ENCODE peak calls at places on chromosomes 2 and 18, in six cellular contexts. K is CD8-positive, alpha-beta T cell; E is foreskin fibroblast; L is DND-41; Y is OCI-LY7; A is A549. N is an unnamed sample.

GRCh38 chr2:120818441-120818920 is 82.8 kb downstream of the GLI2 start:
- DNase-seq in A (peak), Y (no peak), L (no peak), E (peak), K (no peak), N (no peak)

GRCh38 chr2:100819365-100820345 is at the start of gene NPAS2:
- DNase-seq in E (peak), A (peak), L (peak), Y (no peak), K (peak), N (peak)

GRCh38 chr2:156309106-156309505 is 23.4 kb downstream of the NR4A2 start:
- DNase-seq in K (no peak), E (no peak), Y (no peak), A (no peak), L (no peak), N (no peak)

GRCh38 chr2:156445311-156446218 is 9.4 kb downstream of the GPD2 start:
- DNase-seq in Y (no peak), E (peak), K (no peak), L (no peak), A (no peak), N (no peak)

GRCh38 chr2:163662141-163662780 is 73.5 kb downstream of the FIGN start:
- DNase-seq in Y (no peak), A (no peak), E (peak), K (no peak), L (no peak), N (no peak)

GRCh38 chr2:46098606-46099005 is 198.6 kb upstream of the EPAS1 start:
- DNase-seq in Y (no peak), A (peak), L (no peak), E (peak), K (no peak), N (no peak)

GRCh38 chr2:98385050-98385699 is 38.9 kb downstream of the CNGA3 start:
- DNase-seq in E (peak), K (peak), L (peak), Y (peak), A (peak), N (peak)

GRCh38 chr2:149679286-149679685 is 91.7 kb upstream of the MMADHC start:
- DNase-seq in L (no peak), E (peak), K (no peak), A (no peak), Y (no peak), N (no peak)

GRCh38 chr2:35933031-35933430 is 422.5 kb upstream of the CRIM1 start:
- DNase-seq in Y (no peak), E (no peak), A (no peak), K (no peak), L (no peak), N (no peak)

GRCh38 chr2:191574232-191574631 is 103.7 kb upstream of the NABP1 start:
- DNase-seq in E (no peak), K (no peak), A (no peak), L (no peak), Y (no peak), N (no peak)

GRCh38 chr2:134668821-134669220 is 50.0 kb downstream of the TMEM163 start:
- DNase-seq in E (no peak), A (no peak), K (peak), Y (no peak), L (peak), N (no peak)

GRCh38 chr2:19349911-19350677 is 8.3 kb downstream of the OSR1 start:
- DNase-seq in K (peak), A (no peak), E (no peak), Y (peak), L (peak), N (peak)

GRCh38 chr2:64186698-64187605 is 42.7 kb upstream of the PELI1 start:
- DNase-seq in Y (peak), L (no peak), A (no peak), K (no peak), E (no peak), N (no peak)

GRCh38 chr2:120613742-120614481 is 121.8 kb upstream of the GLI2 start:
- DNase-seq in A (no peak), E (peak), L (no peak), K (no peak), Y (no peak), N (no peak)

GRCh38 chr18:38884050-38884449 is 1318.5 kb upstream of the CELF4 start:
- DNase-seq in A (no peak), Y (no peak), K (no peak), L (no peak), E (no peak), N (no peak)

GRCh38 chr2:69581774-69582581 is 61.6 kb downstream of the AAK1 start:
- DNase-seq in Y (no peak), A (no peak), E (no peak), K (no peak), L (peak), N (no peak)

GRCh38 chr18:11736656-11737055 is 47.6 kb downstream of the GNAL start:
- DNase-seq in E (peak), A (no peak), L (no peak), Y (no peak), K (no peak), N (no peak)

GRCh38 chr18:62952807-62953206 is 237.5 kb downstream of the PHLPP1 start:
- DNase-seq in L (no peak), Y (no peak), K (no peak), A (no peak), E (no peak), N (no peak)

GRCh38 chr18:62954341-62954740 is 239.0 kb downstream of the PHLPP1 start:
- DNase-seq in Y (no peak), A (no peak), K (no peak), L (no peak), E (no peak), N (no peak)

GRCh38 chr18:62953663-62954062 is 238.3 kb downstream of the PHLPP1 start:
- DNase-seq in L (no peak), Y (no peak), A (no peak), E (no peak), K (no peak), N (no peak)

GRCh38 chr18:62959481-62959880 is 244.1 kb downstream of the PHLPP1 start:
- DNase-seq in A (no peak), E (no peak), L (no peak), Y (no peak), K (no peak), N (no peak)

DNA sequence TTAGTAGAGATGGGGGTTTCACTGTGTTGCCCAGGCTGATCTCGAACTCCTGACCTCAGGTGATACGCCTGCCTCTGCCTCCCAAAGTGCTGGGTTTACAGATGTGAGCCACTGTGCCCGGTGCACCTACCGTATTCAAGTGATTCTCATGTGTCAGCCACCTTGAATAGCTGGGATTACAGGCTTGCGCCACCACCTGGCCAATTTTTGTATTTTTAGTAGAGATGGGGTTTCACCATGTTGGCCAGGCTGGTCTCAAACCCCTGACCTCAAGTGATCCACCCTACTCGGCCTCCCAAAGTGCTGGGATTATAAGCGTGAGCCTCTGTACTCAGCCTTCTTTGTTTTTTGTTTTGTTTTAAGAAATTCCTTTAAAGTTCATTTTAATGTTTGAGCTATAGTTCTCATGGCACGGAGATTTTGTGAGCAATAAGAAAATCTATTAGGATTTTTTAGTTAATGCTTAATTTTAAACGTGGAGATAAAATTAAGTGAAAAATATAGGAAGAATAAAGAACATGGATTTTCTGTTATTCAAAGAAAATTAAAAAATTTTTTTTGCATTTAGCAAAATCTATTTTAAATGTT is 242.6 kb downstream of the PHLPP1 start:
- DNase-seq in E (no peak), L (peak), Y (peak), K (no peak), A (no peak), N (no peak)
- TF ChIP-seq CTCF in E (peak), L (peak), Y (no peak), K (peak), A (peak), N (peak)

GRCh38 chr2:234483568-234484251 is 13.2 kb downstream of the ARL4C start:
- DNase-seq in K (peak), A (no peak), Y (peak), E (no peak), L (peak), N (no peak)
- TF ChIP-seq CTCF in K (peak), A (no peak), Y (peak), E (no peak), L (peak), N (peak)

GRCh38 chr18:8699948-8700347 is 5.4 kb upstream of the MTCL1 start:
- DNase-seq in E (no peak), L (no peak), Y (no peak), K (no peak), A (no peak), N (no peak)

GRCh38 chr18:8703181-8703638 is 2.1 kb upstream of the MTCL1 start:
- DNase-seq in A (no peak), K (no peak), E (no peak), L (no peak), Y (no peak), N (no peak)

GRCh38 chr18:8703781-8704301 is 1.5 kb upstream of the MTCL1 start:
- DNase-seq in E (no peak), A (no peak), L (no peak), Y (no peak), K (no peak), N (no peak)

GRCh38 chr18:8702668-8703067 is 2.7 kb upstream of the MTCL1 start:
- DNase-seq in L (no peak), Y (no peak), E (no peak), K (no peak), A (no peak), N (no peak)

DNA sequence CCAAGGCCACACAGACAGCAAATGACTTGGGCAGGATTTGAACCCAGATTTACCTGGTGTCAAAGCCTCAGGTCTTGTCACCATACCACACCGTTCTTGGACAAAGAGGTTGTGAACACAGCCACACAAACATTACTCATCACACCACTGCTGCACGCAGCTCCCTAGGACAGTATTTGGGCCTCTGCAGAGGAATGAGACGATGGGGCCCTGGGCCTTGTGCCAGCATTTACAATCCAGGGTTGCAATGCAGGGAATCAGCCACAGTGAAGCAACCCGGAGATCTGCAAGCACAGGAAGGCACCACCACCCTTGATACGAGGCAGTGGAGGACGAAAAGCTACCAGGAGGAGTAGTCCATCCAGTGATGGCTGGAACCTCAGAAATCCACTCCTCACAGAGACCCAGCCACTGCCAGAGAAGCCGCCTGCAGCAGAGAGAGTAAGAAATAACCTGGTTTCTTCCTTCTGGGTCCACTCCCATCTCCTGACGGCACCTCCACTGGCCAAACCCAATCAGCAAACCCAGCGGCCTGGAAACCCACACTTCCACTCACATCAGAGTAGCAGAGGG is 3.7 kb upstream of the MTCL1 start:
- DNase-seq in E (peak), K (no peak), Y (no peak), L (no peak), A (peak), N (no peak)
- TF ChIP-seq CTCF in E (no peak), K (no peak), Y (no peak), L (no peak), A (no peak), N (no peak)

GRCh38 chr2:118013724-118014491 is at the start of gene CCDC93:
- DNase-seq in K (peak), L (peak), E (peak), Y (peak), A (peak), N (peak)
- TF ChIP-seq CTCF in K (no peak), L (no peak), E (no peak), Y (no peak), A (no peak), N (no peak)

DNA sequence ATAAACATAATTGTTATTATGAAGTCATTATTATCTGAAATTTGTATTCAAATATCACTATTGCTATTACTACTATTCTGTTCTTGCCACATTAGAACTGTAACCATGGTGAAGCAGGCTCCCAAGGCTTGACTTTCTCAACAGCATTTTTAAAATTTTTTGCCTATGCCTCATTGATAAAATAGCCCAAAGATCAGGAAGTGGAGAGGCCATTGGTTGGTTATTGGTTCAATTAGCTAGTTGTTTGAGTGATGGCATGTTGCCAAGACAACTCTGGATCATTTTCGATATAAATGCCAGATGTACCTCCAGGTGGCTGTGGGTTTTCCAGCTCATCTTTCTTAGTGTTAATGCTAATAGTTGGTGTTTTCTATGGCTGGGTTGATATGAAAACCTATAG is 513.5 kb downstream of the TRIB2 start:
- DNase-seq in Y (no peak), K (no peak), A (no peak), E (no peak), L (no peak), N (no peak)
- TF ChIP-seq CTCF in Y (no peak), K (no peak), A (no peak), E (no peak), L (no peak), N (no peak)

DNA sequence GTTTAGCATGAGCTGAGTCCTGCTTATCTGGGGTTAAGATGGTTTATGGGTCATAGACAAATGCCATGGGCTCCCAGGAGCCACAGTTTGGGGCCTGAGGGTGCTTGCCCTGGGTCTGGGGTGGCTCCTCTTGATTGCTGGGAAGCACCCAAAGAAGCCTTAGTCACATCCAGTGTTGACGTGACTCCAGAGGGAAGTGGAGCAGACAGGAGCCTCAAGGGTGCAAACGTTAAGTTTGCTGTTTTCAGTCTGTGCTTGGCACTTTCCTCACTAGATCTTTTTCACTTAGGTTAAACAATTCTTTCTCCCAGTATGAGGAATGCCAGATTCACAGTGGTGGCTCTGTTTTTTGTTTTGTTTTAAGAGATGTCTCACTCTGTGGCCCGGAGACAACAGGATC is 251.5 kb downstream of the FAM210A start:
- DNase-seq in K (no peak), Y (no peak), E (no peak), L (no peak), A (no peak), N (no peak)
- TF ChIP-seq CTCF in K (no peak), Y (no peak), E (no peak), L (no peak), A (no peak), N (no peak)

GRCh38 chr2:198928026-198928425 is 529.7 kb downstream of the SATB2 start:
- DNase-seq in E (no peak), L (no peak), A (no peak), Y (no peak), K (no peak), N (no peak)

DNA sequence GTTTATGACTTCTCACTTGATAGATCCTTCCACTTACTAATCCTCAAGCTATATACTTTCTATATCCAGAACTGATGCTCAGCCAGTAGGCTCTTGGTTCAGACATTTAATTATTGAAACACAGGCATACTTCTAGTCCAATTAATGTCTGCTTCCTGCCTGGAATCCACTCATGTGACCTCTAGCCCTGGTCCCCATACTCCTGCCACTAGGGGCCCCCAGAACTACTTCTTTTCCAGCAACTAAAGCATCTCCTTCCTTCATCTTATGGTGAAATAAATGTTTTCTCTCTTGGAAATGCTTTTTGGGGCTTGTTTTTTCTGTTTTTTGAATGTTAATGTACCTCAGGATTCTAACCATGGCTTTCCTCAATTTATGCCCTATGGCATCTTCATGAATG is 527.6 kb downstream of the SATB2 start:
- DNase-seq in E (no peak), Y (peak), L (no peak), A (no peak), K (no peak), N (no peak)
- TF ChIP-seq CTCF in E (peak), Y (peak), L (no peak), A (no peak), K (no peak), N (no peak)

DNA sequence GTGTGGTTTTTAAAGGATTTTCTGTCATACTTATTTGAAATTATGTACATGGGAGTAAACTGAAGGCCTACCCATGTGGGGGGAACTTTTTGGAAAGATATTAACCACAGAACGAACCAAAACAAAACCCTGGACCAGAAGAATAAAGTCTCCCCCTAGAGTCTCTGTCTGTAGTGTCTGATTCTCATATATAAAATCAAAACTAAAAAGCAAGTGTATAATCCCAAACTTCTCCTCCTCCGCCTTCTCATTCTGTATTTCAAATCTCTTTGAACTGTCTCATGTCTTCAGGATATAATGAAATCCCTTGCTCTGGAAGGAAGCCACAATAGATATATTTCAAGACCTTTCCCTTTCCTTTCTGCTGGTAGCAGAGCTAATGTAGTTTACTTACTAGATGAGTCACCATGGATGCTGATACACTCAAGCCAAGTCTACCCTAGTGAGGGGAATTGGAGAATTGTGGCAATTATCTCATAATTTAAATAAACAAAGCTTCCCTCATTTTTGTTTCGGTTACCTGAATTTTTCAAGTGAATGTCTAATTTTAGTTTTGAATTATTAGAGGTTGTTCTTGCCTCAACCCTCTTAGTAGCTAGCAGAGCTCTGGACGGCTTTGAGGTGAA is 33.5 kb upstream of the CCDC93 start:
- DNase-seq in A (no peak), L (no peak), Y (no peak), K (no peak), E (peak), N (no peak)
- TF ChIP-seq CTCF in A (no peak), L (no peak), Y (no peak), K (no peak), E (no peak), N (no peak)

GRCh38 chr18:46331316-46331715 is 227.1 kb downstream of the HAUS1 start:
- DNase-seq in E (no peak), Y (no peak), K (no peak), L (no peak), A (no peak), N (no peak)
- TF ChIP-seq CTCF in E (no peak), Y (no peak), K (no peak), L (no peak), A (no peak), N (no peak)